ENCODE peak calls at places on chromosomes 13 and 19, in five cellular contexts. W, D, E, C and Q are unnamed samples.

GRCh38 chr13:95874286-95874685 is 178.9 kb downstream of the UGGT2 start:
- DNase-seq in W (no peak), D (no peak), E (no peak), C (no peak), Q (no peak)

GRCh38 chr13:71590654-71591148 is 276.3 kb downstream of the DACH1 start:
- DNase-seq in W (peak; percentile 61), D (no peak), E (no peak), C (no peak), Q (no peak)

GRCh38 chr13:77384999-77385398 is 58.1 kb upstream of the MYCBP2 start:
- DNase-seq in W (no peak), D (no peak), E (no peak), C (no peak), Q (no peak)

GRCh38 chr19:11338164-11338563 is 1.3 kb downstream of the RAB3D start:
- DNase-seq in W (no peak), D (no peak), E (no peak), C (no peak), Q (no peak)

GRCh38 chr19:13398780-13399726 is 107.2 kb downstream of the CACNA1A start:
- DNase-seq in W (no peak), D (no peak), E (no peak), C (no peak), Q (no peak)

GRCh38 chr13:112638157-112638750 is 50.3 kb upstream of the TUBGCP3 start:
- DNase-seq in W (peak; percentile 64), D (no peak), E (no peak), C (no peak), Q (no peak)

GRCh38 chr13:106602178-106602577 is 34.2 kb upstream of the ARGLU1 start:
- DNase-seq in W (no peak), D (no peak), E (no peak), C (no peak), Q (no peak)

GRCh38 chr13:48505597-48506091 is 27.2 kb downstream of the RCBTB2 start:
- DNase-seq in W (no peak), D (peak; percentile 69), E (peak; percentile 36), C (no peak), Q (no peak)

GRCh38 chr13:28494861-28495585 is at the start of gene FLT1:
- DNase-seq in W (peak; percentile 92), D (peak; percentile 89), E (no peak), C (no peak), Q (peak; percentile 72)

GRCh38 chr19:2983351-2984195 is 6.2 kb downstream of the TLE6 start:
- DNase-seq in W (no peak), D (peak; percentile 67), E (no peak), C (peak; percentile 37), Q (peak; percentile 82)
- H3K4me3 ChIP-seq in W (peak overlapping the region; percentile 29), D (peak overlapping the region; percentile 48), E (no peak overlapping the region), C (peak overlapping the region; percentile 28), Q (peak overlapping the region; percentile 47)

DNA sequence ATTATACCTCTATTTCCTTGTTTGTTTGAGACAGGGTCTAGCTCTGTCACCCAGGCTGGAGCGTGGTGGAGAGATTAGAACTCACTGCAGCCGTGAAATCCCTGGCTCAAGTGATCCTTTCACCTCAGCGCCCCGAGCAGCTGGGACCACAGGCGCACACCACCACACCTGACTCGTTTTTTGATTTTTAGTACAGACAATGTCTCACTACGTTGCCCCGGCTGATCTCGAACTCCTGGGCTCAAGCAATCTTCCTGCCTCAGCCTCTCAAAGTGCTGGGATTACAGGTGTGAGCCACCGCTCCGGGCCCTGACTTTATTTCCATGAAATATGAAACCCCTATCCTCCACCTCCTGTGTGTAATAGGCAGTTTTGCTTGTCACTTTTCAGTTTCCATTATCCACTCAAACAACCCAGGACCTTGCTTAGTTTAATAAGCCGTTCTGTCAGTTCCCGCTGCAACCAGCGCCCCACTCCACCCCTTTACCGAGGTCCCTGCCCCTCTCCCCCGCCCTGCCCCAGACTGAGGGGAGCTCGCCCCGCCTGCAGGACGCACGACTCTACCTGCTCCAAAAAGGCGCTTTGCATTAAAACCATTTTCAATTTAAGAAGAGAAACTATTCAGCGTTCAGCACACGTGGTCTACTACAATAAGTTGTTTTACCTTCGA is 16.9 kb downstream of the ZNF816 start:
- DNase-seq in W (peak; percentile 59), D (no peak), E (no peak), C (no peak), Q (no peak)
- H3K27ac ChIP-seq in W (peak overlapping the region; percentile 59), D (no peak overlapping the region), E (no peak overlapping the region), C (no peak overlapping the region), Q (no peak overlapping the region)

GRCh38 chr19:58366576-58367430 is 4.3 kb upstream of the ZNF497 start:
- DNase-seq in W (no peak), D (no peak), E (no peak), C (no peak), Q (no peak)
- TF ChIP-seq CTCF in W (no peak), D (no peak), E (no peak), C (no peak), Q (no peak)

GRCh38 chr19:54473071-54473941 is at the start of gene CDC42EP5:
- DNase-seq in W (peak; percentile 61), D (peak; percentile 87), E (no peak), C (peak; percentile 62), Q (peak; percentile 83)
- H3K4me3 ChIP-seq in W (no peak within 1 kb of the TSS), D (peak within 1 kb of the TSS; percentile 72), E (no peak within 1 kb of the TSS), C (peak within 1 kb of the TSS; percentile 46), Q (peak within 1 kb of the TSS; percentile 56)

DNA sequence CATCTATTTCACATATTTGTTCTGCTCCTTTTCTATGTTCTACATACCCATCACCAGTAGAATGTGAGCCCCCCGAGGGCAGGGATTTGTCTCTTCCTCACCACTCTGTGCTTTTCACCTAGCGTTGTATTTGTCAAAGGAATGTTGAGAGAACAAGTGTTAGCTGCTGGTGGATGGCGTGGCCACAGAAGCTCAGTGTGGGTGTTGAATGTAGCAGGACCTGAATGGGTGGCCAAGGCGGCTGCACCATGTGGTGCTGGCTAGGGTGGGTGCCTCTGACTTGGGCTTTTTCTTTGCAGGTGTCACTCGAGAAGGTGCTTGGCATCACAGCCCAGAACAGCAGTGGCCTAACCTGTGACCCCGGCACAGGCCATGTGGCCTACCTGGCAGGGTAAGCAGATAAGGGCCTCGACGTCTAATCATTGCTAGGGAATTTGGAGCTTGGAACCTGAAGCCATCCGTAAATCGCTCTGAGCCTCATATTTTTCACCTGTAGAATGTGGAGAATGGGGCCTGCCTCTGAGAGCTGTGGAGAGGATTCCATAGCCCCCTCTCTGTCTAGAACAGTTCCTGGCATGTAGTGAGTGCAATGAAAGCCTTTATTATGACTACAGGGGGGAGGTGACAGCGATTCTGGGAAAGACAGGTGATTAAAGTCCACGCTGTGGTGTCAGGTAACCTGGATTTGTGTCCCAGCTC is 3.9 kb downstream of the WDR62 start:
- DNase-seq in W (no peak), D (no peak), E (no peak), C (no peak), Q (no peak)
- H3K27ac ChIP-seq in W (no peak overlapping the region), D (no peak overlapping the region), E (no peak overlapping the region), C (no peak overlapping the region), Q (no peak overlapping the region)